ENCODE peak calls at places on chromosomes 12 and 14, in six cellular contexts. J is neural crest cell, K is mammary epithelial cell, M is hepatocyte, Y is A549, Q is neural progenitor cell. A is an unnamed sample.

GRCh38 chr14:61525293-61526011 is 169.9 kb upstream of the HIF1A start:
- DNase-seq in M (peak), Q (no peak), Y (peak), K (peak), J (no peak), A (peak)

GRCh38 chr12:67651380-67651695 is 2.8 kb downstream of the DYRK2 start:
- DNase-seq in Q (peak), K (peak), J (no peak), M (peak), Y (peak), A (peak)

GRCh38 chr12:106645465-106646330 is 62.9 kb downstream of the RFX4 start:
- DNase-seq in K (no peak), M (no peak), Q (no peak), Y (no peak), J (no peak), A (no peak)

GRCh38 chr12:6703631-6704030 is 3.0 kb upstream of the PIANP start:
- DNase-seq in Q (peak), Y (peak), K (no peak), J (no peak), M (no peak), A (no peak)

GRCh38 chr14:77459072-77459723 is 1.3 kb downstream of the AHSA1 start:
- DNase-seq in K (peak), M (peak), J (peak), Y (peak), Q (peak), A (peak)

GRCh38 chr12:101729842-101730241 is 9.4 kb downstream of the SYCP3 start:
- DNase-seq in Y (no peak), J (no peak), K (no peak), Q (no peak), M (no peak), A (no peak)

GRCh38 chr12:18552829-18553228 is 185.0 kb downstream of the PLCZ1 start:
- DNase-seq in Y (no peak), Q (peak), M (no peak), J (no peak), K (no peak), A (no peak)

GRCh38 chr14:95545769-95546168 is 10.9 kb downstream of the GLRX5 start:
- DNase-seq in Q (no peak), K (peak), Y (peak), M (no peak), J (no peak), A (no peak)

GRCh38 chr12:42162198-42162597 is 17.5 kb upstream of the GXYLT1 start:
- DNase-seq in Q (no peak), J (no peak), Y (peak), K (peak), M (peak), A (no peak)

GRCh38 chr12:82015623-82016347 is 256.6 kb upstream of the PPFIA2 start:
- DNase-seq in K (no peak), J (no peak), M (peak), Q (no peak), Y (no peak), A (peak)

GRCh38 chr12:110790301-110790700 is 47.6 kb upstream of the PPP1CC start:
- DNase-seq in K (no peak), J (no peak), M (no peak), Y (no peak), Q (no peak), A (no peak)

GRCh38 chr12:71710276-71711125 is 24.6 kb downstream of the TMEM19 start:
- DNase-seq in K (peak), J (no peak), M (peak), Q (no peak), Y (peak), A (peak)

GRCh38 chr14:22922294-22922693 is 3.3 kb upstream of the RBM23 start:
- DNase-seq in Y (no peak), Q (no peak), M (no peak), J (no peak), K (no peak), A (no peak)

GRCh38 chr12:93137656-93138612 is 208.8 kb upstream of the EEA1 start:
- DNase-seq in M (peak), J (no peak), K (peak), Y (peak), Q (no peak), A (peak)

GRCh38 chr14:74976264-74977113 is 21.1 kb upstream of the PGF start:
- DNase-seq in K (no peak), M (no peak), J (no peak), Q (no peak), Y (no peak), A (no peak)

GRCh38 chr14:97185186-97185585 is 388.0 kb downstream of the VRK1 start:
- DNase-seq in K (no peak), M (peak), J (no peak), Q (peak), Y (peak), A (no peak)

GRCh38 chr12:132539016-132539773 is 49.2 kb downstream of the FBRSL1 start:
- DNase-seq in Y (no peak), J (no peak), K (no peak), Q (no peak), M (no peak), A (no peak)

GRCh38 chr14:60249321-60250251 is 565 bp downstream of the PPM1A start:
- DNase-seq in K (peak), M (peak), J (peak), Q (peak), Y (peak), A (peak)

GRCh38 chr12:94026566-94026965 is 121.8 kb upstream of the PLXNC1 start:
- DNase-seq in J (no peak), K (no peak), M (no peak), Q (no peak), Y (no peak), A (no peak)

GRCh38 chr14:60106341-60106740 is 14.6 kb downstream of the PCNX4 start:
- DNase-seq in K (no peak), Q (no peak), M (peak), Y (no peak), J (no peak), A (no peak)

GRCh38 chr12:8847435-8847834 is 25.0 kb downstream of the A2ML1 start:
- DNase-seq in K (no peak), J (no peak), Q (no peak), M (no peak), Y (no peak), A (no peak)

GRCh38 chr14:96999654-97000155 is 202.5 kb downstream of the VRK1 start:
- DNase-seq in K (no peak), J (no peak), Y (no peak), M (no peak), Q (no peak), A (no peak)

GRCh38 chr12:110105961-110106540 is 18.1 kb upstream of the IFT81 start:
- DNase-seq in K (no peak), M (no peak), J (no peak), Y (no peak), Q (no peak), A (no peak)

GRCh38 chr12:109820921-109821381 is 12.2 kb downstream of the TRPV4 start:
- DNase-seq in J (no peak), Q (no peak), Y (no peak), M (no peak), K (peak), A (no peak)

GRCh38 chr12:124745891-124746570 is 117.6 kb downstream of the SCARB1 start:
- DNase-seq in K (peak), Q (peak), J (peak), M (peak), Y (peak), A (peak)

GRCh38 chr14:75156901-75157300 is 19.5 kb downstream of the TMED10 start:
- DNase-seq in J (no peak), K (peak), Y (no peak), Q (no peak), M (no peak), A (peak)

GRCh38 chr14:48690349-48690748 is 895.8 kb downstream of the RPS29 start:
- DNase-seq in M (no peak), Y (peak), Q (peak), J (no peak), K (no peak), A (no peak)
- TF ChIP-seq CTCF in M (peak), Y (no peak), Q (peak), J (peak), K (no peak), A (no peak)

GRCh38 chr14:99387880-99388279 is 92.8 kb downstream of the SETD3 start:
- DNase-seq in M (no peak), Q (no peak), J (no peak), K (no peak), Y (no peak), A (no peak)

GRCh38 chr14:99393059-99393655 is 87.5 kb downstream of the SETD3 start:
- DNase-seq in K (peak), Q (peak), Y (peak), M (peak), J (peak), A (peak)

GRCh38 chr14:99391671-99392070 is 89.0 kb downstream of the SETD3 start:
- DNase-seq in Y (no peak), Q (no peak), M (no peak), J (no peak), K (no peak), A (no peak)

GRCh38 chr14:99388286-99388685 is 92.4 kb downstream of the SETD3 start:
- DNase-seq in M (no peak), Q (no peak), Y (no peak), J (no peak), K (no peak), A (no peak)

GRCh38 chr14:99389171-99389826 is 91.4 kb downstream of the SETD3 start:
- DNase-seq in K (peak), M (peak), Y (peak), Q (peak), J (peak), A (peak)
- TF ChIP-seq CTCF in K (peak), M (peak), Y (peak), Q (peak), J (peak), A (peak)

DNA sequence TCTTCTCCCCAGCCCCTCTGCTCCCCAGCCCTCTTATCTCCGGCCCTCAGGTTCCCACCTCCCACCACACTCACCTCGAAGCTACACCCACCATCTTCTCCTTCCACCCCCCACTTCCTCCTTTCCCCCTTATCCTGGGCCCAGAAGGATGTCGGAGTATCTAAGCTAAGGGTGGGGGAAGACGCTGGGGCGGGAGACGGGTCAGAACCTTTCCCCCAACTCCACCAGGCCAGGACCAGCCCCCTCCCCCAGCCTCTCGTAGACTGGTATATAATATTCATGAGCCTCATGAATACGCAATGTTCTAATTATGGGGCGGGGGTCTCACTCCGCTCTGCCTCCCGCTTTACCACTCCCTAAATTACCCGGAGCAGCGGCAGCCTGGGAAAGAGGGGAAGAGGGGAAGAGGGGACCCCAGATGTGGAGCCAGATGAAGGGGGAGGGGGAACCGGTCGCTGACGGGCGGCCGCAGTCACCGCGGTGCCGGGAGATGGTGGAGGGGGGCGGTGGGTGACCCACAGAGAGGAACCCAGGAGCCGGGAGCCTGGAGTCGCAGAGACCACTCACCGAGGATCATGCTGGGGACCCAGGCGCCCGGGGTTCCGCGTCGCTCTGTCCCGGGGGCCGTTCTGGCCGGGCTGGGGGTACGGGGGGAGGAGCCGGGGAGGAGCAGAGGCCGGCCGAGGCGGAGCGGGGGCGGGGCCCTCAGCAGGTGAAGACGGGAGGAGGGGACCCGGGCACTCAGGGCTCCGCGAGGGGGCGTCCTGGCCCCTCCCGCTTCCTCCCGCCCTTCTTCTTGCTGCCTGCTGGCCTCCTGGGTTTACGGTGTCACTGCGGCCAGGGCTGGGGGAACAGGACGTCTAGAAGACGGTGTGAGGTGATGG is 6.4 kb upstream of the ZNF385A start:
- DNase-seq in Y (no peak), K (peak), J (peak), M (peak), Q (peak), A (peak)
- TF ChIP-seq CTCF in Y (peak), K (peak), J (peak), M (peak), Q (peak), A (no peak)

DNA sequence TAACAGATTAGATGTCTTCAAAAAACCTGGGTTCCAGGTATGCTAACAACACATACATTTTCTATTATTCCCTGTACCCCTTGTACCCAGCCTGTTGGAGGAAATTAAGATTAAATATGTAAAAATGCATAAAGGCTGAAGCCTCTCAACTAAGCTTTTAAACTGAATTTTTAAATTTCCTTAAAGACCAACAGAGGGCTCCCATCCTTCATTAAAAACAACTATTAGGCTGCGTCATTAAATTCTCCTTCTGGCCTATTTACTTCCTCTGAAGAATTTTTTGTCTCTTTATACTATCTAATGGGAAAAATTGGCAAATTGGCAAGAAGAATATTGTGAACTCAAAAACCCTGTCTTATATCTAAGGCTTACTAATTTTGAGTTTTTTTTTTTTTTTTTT is 21.8 kb downstream of the SENP1 start:
- DNase-seq in J (no peak), K (no peak), Q (peak), Y (peak), M (peak), A (no peak)
- TF ChIP-seq CTCF in J (peak), K (peak), Q (peak), Y (peak), M (peak), A (no peak)

GRCh38 chr12:113064395-113065125 is 8.0 kb downstream of the DTX1 start:
- DNase-seq in Y (no peak), M (no peak), K (no peak), J (no peak), Q (no peak), A (no peak)

GRCh38 chr12:113063396-113064350 is 7.1 kb downstream of the DTX1 start:
- DNase-seq in K (no peak), M (no peak), J (no peak), Q (no peak), Y (no peak), A (no peak)

GRCh38 chr12:113061061-113061694 is 4.6 kb downstream of the DTX1 start:
- DNase-seq in Y (no peak), M (no peak), J (no peak), Q (no peak), K (no peak), A (no peak)

GRCh38 chr12:113060336-113060960 is 3.9 kb downstream of the DTX1 start:
- DNase-seq in K (no peak), J (no peak), M (no peak), Y (no peak), Q (no peak), A (no peak)

DNA sequence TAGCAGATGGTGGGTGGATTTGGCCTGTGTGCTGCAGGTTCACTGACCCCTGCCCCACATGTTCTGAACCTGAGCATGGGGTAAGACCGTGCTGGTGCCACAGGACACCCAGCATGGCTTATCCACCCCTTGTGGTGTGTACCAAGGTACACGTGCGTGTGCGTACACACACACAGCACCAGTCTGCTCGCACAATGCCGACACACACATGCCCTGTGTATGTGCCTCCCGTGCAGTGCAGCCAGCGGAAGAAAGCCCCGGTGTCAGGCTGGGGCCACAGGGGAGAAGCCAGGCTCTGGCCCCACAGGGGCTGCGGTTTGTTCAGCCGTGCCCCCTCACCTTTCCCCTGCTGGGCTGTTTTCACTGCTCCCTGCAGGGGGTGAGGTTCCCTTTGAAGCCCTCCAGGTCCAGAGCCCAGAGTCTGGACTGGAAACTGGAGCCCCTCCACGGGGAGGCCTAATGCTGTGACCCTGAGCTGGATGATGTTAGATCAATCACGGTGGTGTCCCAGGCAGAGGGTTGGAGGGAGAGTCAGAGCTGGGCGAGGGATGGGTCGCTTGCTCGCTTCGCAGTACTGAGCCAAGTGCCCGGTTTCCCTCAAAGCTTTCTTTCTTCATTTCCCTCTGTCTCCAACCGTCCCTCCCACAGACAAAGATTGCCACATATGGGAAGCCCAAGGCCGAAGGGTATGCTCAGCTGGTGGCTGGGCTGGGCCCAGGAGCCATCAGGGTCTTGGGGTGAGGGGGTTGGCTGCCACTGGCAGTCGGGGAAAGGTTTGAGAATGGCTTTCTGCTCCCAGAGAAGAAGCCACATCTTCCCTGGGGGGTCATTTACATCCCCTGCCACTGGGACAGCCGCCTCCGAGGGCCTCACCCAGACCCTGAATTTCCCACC is 6.2 kb downstream of the DTX1 start:
- DNase-seq in K (no peak), Q (peak), J (no peak), Y (no peak), M (no peak), A (no peak)
- TF ChIP-seq CTCF in K (no peak), Q (no peak), J (no peak), Y (no peak), M (no peak), A (no peak)

DNA sequence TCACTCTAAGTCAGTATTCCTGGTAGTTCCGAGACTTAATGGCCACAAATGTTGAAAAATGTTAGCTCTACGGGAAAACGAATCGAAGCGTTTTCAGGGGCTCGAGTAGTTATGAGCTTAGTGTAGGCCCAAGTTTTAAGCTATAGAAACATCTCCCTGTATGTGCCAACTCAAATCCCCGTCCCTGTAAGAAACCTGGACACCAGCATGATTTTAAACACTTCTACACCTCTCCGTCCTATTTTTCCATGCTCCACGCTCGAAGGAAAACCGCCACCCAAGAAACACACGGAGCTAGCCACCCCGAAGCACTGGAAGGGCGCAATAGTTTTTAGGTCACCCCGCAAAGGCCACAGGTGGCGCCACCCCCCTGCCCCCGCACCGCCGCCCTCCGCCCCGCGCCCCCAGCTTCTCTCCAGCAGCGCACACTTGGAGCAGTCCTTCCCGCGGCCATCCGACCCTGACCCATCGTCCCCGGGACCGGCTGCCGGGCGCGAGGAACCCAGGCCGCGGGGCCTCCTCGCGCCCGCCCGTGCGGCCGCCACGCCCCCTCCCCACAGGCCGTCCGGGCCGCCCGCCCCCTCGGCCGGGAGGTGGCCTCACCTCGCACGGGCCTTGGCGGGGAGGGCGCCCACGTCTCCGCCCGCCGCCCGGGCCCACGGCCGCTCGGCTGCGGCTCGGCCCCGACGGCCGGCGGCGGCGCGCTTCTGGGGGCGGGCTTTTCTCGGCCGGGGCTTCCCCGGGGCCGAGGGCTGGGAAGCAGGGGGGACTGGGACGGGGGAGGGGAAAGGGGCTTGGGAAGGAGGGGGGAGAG is 519 bp downstream of the R3HDM2 start:
- DNase-seq in J (peak), Y (no peak), Q (no peak), K (peak), M (no peak), A (peak)
- TF ChIP-seq CTCF in J (no peak), Y (peak), Q (peak), K (no peak), M (peak), A (no peak)

GRCh38 chr12:25591132-25591531 is 38.0 kb upstream of the LMNTD1 start:
- DNase-seq in Y (peak), J (no peak), M (no peak), Q (peak), K (no peak), A (no peak)
- TF ChIP-seq CTCF in Y (no peak), J (no peak), M (no peak), Q (peak), K (peak), A (no peak)

GRCh38 chr12:121064116-121064515 is 25.1 kb upstream of the OASL start:
- DNase-seq in Q (no peak), J (no peak), K (no peak), Y (no peak), M (no peak), A (no peak)

GRCh38 chr12:121059031-121059898 is 20.2 kb upstream of the OASL start:
- DNase-seq in M (no peak), Q (no peak), J (no peak), K (no peak), Y (no peak), A (no peak)

GRCh38 chr12:121060149-121061001 is 21.3 kb upstream of the OASL start:
- DNase-seq in Y (peak), Q (peak), J (no peak), K (no peak), M (peak), A (peak)

GRCh38 chr12:121062391-121063045 is 23.5 kb upstream of the OASL start:
- DNase-seq in K (no peak), Q (no peak), M (no peak), Y (no peak), J (no peak), A (no peak)

DNA sequence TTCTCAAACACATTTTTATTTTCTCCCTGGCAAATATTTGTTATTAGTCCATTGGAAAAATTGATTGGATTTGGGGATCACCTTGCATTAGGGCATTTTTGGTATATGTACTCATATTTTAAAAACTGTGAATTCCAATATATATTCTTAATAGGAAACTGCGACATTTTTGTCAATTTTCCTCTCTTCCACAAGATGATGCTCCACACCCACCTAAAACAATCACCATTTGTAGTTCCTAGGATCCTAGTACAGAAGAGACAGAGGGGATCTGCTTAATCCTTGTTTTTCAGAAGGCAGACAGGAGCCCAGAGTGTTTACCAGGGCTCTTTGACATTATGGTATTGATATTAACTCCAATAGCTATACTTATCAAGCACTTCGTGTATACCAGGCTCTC is 22.8 kb upstream of the OASL start:
- DNase-seq in J (no peak), M (no peak), Q (peak), Y (peak), K (no peak), A (no peak)
- TF ChIP-seq CTCF in J (peak), M (peak), Q (peak), Y (peak), K (peak), A (no peak)